ENCODE peak calls at places on chromosome 1, in eight cellular contexts. One of them, this sample, is unnamed.

GRCh38 chr1:25565188-25565591 is 21.8 kb downstream of the LDLRAP1 start:
- DNase-seq in foreskin fibroblast: no peak
- DNase-seq in AG04450: no peak
- DNase-seq in heart left ventricle: no peak
- DNase-seq in heart right ventricle: no peak
- DNase-seq in dorsolateral prefrontal cortex: no peak
- DNase-seq in left ventricle myocardium inferior: no peak
- DNase-seq in kidney: no peak
- DNase-seq in this sample: no peak

GRCh38 chr1:233304489-233305102 is 9.1 kb upstream of the PCNX2 start:
- DNase-seq in foreskin fibroblast: no peak
- DNase-seq in AG04450: no peak
- DNase-seq in heart left ventricle: no peak
- DNase-seq in heart right ventricle: no peak
- DNase-seq in dorsolateral prefrontal cortex: no peak
- DNase-seq in left ventricle myocardium inferior: no peak
- DNase-seq in kidney: no peak
- DNase-seq in this sample: no peak

GRCh38 chr1:112904071-112904830 is 51.7 kb downstream of the SLC16A1 start:
- DNase-seq in foreskin fibroblast: peak
- DNase-seq in AG04450: peak
- DNase-seq in heart left ventricle: no peak
- DNase-seq in heart right ventricle: no peak
- DNase-seq in dorsolateral prefrontal cortex: no peak
- DNase-seq in left ventricle myocardium inferior: no peak
- DNase-seq in kidney: no peak
- DNase-seq in this sample: peak

GRCh38 chr1:96843196-96843595 is 121.6 kb downstream of the PTBP2 start:
- DNase-seq in foreskin fibroblast: peak
- DNase-seq in AG04450: peak
- DNase-seq in heart left ventricle: no peak
- DNase-seq in heart right ventricle: no peak
- DNase-seq in dorsolateral prefrontal cortex: no peak
- DNase-seq in left ventricle myocardium inferior: no peak
- DNase-seq in kidney: no peak
- DNase-seq in this sample: peak

GRCh38 chr1:25804244-25804963 is 4.4 kb downstream of the SELENON start:
- DNase-seq in foreskin fibroblast: no peak
- DNase-seq in AG04450: no peak
- DNase-seq in heart left ventricle: no peak
- DNase-seq in heart right ventricle: no peak
- DNase-seq in dorsolateral prefrontal cortex: no peak
- DNase-seq in left ventricle myocardium inferior: peak
- DNase-seq in kidney: peak
- DNase-seq in this sample: no peak

GRCh38 chr1:225580180-225581099 is 72.5 kb downstream of the ENAH start:
- DNase-seq in foreskin fibroblast: no peak
- DNase-seq in AG04450: no peak
- DNase-seq in heart left ventricle: no peak
- DNase-seq in heart right ventricle: no peak
- DNase-seq in dorsolateral prefrontal cortex: no peak
- DNase-seq in left ventricle myocardium inferior: no peak
- DNase-seq in kidney: no peak
- DNase-seq in this sample: no peak

GRCh38 chr1:25619101-25619890 is 2.7 kb downstream of the MAN1C1 start:
- DNase-seq in foreskin fibroblast: no peak
- DNase-seq in AG04450: no peak
- DNase-seq in heart left ventricle: peak
- DNase-seq in heart right ventricle: peak
- DNase-seq in dorsolateral prefrontal cortex: peak
- DNase-seq in left ventricle myocardium inferior: peak
- DNase-seq in kidney: no peak
- DNase-seq in this sample: no peak

GRCh38 chr1:151837197-151837596 is 2.4 kb downstream of the C2CD4D start:
- DNase-seq in foreskin fibroblast: no peak
- DNase-seq in AG04450: no peak
- DNase-seq in heart left ventricle: no peak
- DNase-seq in heart right ventricle: no peak
- DNase-seq in dorsolateral prefrontal cortex: no peak
- DNase-seq in left ventricle myocardium inferior: no peak
- DNase-seq in kidney: no peak
- DNase-seq in this sample: no peak

GRCh38 chr1:150150511-150151021 is 850 bp downstream of the PLEKHO1 start:
- DNase-seq in foreskin fibroblast: no peak
- DNase-seq in AG04450: no peak
- DNase-seq in heart left ventricle: peak
- DNase-seq in heart right ventricle: peak
- DNase-seq in dorsolateral prefrontal cortex: no peak
- DNase-seq in left ventricle myocardium inferior: peak
- DNase-seq in kidney: peak
- DNase-seq in this sample: no peak

GRCh38 chr1:33501309-33501708 is 28.9 kb downstream of the ZSCAN20 start:
- DNase-seq in foreskin fibroblast: no peak
- DNase-seq in AG04450: no peak
- DNase-seq in heart left ventricle: no peak
- DNase-seq in heart right ventricle: no peak
- DNase-seq in dorsolateral prefrontal cortex: no peak
- DNase-seq in left ventricle myocardium inferior: no peak
- DNase-seq in kidney: no peak
- DNase-seq in this sample: no peak

GRCh38 chr1:156816561-156817328 is at the start of gene SH2D2A:
- DNase-seq in foreskin fibroblast: no peak
- DNase-seq in AG04450: no peak
- DNase-seq in heart left ventricle: peak
- DNase-seq in heart right ventricle: peak
- DNase-seq in dorsolateral prefrontal cortex: peak
- DNase-seq in left ventricle myocardium inferior: no peak
- DNase-seq in kidney: peak
- DNase-seq in this sample: no peak

GRCh38 chr1:206766251-206766856 is 4.2 kb upstream of the IL19 start:
- DNase-seq in foreskin fibroblast: peak
- DNase-seq in AG04450: peak
- DNase-seq in heart left ventricle: peak
- DNase-seq in heart right ventricle: peak
- DNase-seq in dorsolateral prefrontal cortex: no peak
- DNase-seq in left ventricle myocardium inferior: peak
- DNase-seq in kidney: peak
- DNase-seq in this sample: peak

GRCh38 chr1:237677979-237678378 is 212.7 kb downstream of the ZP4 start:
- DNase-seq in foreskin fibroblast: no peak
- DNase-seq in AG04450: peak
- DNase-seq in heart left ventricle: no peak
- DNase-seq in heart right ventricle: no peak
- DNase-seq in dorsolateral prefrontal cortex: no peak
- DNase-seq in left ventricle myocardium inferior: no peak
- DNase-seq in kidney: no peak
- DNase-seq in this sample: no peak

GRCh38 chr1:160971618-160972056 is 17.0 kb upstream of the ITLN2 start:
- DNase-seq in foreskin fibroblast: no peak
- DNase-seq in AG04450: no peak
- DNase-seq in heart left ventricle: no peak
- DNase-seq in heart right ventricle: no peak
- DNase-seq in dorsolateral prefrontal cortex: no peak
- DNase-seq in left ventricle myocardium inferior: no peak
- DNase-seq in kidney: no peak
- DNase-seq in this sample: no peak

GRCh38 chr1:77504986-77505385 is 177.5 kb downstream of the ZZZ3 start:
- DNase-seq in foreskin fibroblast: peak
- DNase-seq in AG04450: no peak
- DNase-seq in heart left ventricle: no peak
- DNase-seq in heart right ventricle: no peak
- DNase-seq in dorsolateral prefrontal cortex: no peak
- DNase-seq in left ventricle myocardium inferior: no peak
- DNase-seq in kidney: no peak
- DNase-seq in this sample: no peak

GRCh38 chr1:17588048-17588781 is 48.7 kb downstream of the ARHGEF10L start:
- DNase-seq in foreskin fibroblast: peak
- DNase-seq in AG04450: no peak
- DNase-seq in heart left ventricle: peak
- DNase-seq in heart right ventricle: peak
- DNase-seq in dorsolateral prefrontal cortex: no peak
- DNase-seq in left ventricle myocardium inferior: peak
- DNase-seq in kidney: peak
- DNase-seq in this sample: peak

GRCh38 chr1:19083081-19083480 is 126.6 kb upstream of the IFFO2 start:
- DNase-seq in foreskin fibroblast: no peak
- DNase-seq in AG04450: no peak
- DNase-seq in heart left ventricle: no peak
- DNase-seq in heart right ventricle: no peak
- DNase-seq in dorsolateral prefrontal cortex: no peak
- DNase-seq in left ventricle myocardium inferior: no peak
- DNase-seq in kidney: no peak
- DNase-seq in this sample: no peak

GRCh38 chr1:81233591-81233990 is 567.1 kb upstream of the ADGRL2 start:
- DNase-seq in foreskin fibroblast: no peak
- DNase-seq in AG04450: no peak
- DNase-seq in heart left ventricle: no peak
- DNase-seq in heart right ventricle: no peak
- DNase-seq in dorsolateral prefrontal cortex: no peak
- DNase-seq in left ventricle myocardium inferior: no peak
- DNase-seq in kidney: no peak
- DNase-seq in this sample: no peak

GRCh38 chr1:63557365-63557987 is 34.2 kb downstream of the EFCAB7 start:
- DNase-seq in foreskin fibroblast: peak
- DNase-seq in AG04450: peak
- DNase-seq in heart left ventricle: no peak
- DNase-seq in heart right ventricle: no peak
- DNase-seq in dorsolateral prefrontal cortex: no peak
- DNase-seq in left ventricle myocardium inferior: no peak
- DNase-seq in kidney: no peak
- DNase-seq in this sample: no peak
- TF ChIP-seq CTCF in foreskin fibroblast: peak
- TF ChIP-seq CTCF in AG04450: peak
- TF ChIP-seq CTCF in heart left ventricle: peak
- TF ChIP-seq CTCF in heart right ventricle: peak
- TF ChIP-seq CTCF in dorsolateral prefrontal cortex: peak
- TF ChIP-seq CTCF in left ventricle myocardium inferior: peak
- TF ChIP-seq CTCF in kidney: peak
- TF ChIP-seq CTCF in this sample: peak

DNA sequence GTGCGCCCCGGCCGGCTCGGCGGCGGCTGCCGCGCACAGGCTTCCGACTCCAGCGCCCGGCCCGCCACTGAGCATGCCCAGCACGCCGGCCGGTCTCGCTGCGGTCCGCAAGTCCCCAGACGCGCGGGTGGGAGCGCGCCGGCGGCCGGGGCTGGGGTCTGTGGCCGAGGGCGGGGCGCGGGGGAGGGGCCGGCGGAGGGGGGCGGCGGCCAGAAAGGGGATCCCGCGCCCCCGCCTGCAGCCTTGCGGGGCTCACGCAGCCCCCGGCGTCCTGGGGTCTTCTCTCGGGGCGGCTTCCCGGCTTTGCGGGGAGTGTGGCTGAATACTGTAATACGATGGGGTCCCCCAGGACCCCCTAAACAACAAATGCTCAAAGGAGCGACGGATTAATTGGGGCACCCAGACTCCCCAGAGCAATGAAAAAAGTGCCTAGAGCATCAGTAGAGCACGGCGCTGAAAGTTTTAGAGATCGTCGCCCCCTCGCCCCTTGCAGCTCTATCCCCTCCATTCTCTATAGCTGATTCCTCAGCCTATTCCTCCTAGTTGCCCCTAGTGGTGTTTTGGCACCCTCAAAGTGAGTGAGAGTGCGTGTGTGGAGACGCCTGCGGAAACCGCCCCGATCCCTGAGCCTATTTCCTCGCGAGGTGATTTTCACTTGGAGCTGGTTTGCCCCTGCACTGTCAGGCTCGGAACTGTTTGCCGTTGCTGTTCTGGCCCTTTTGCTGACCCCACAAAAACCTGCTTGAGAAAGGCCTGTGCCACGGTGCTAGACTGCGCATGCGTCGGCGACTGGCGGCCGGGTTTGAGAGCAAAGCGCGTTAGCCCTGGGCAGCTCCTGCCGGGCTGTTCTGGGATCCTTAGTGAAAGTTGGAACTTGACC is at the start of gene VAV3:
- DNase-seq in foreskin fibroblast: peak
- DNase-seq in AG04450: no peak
- DNase-seq in heart left ventricle: peak
- DNase-seq in heart right ventricle: peak
- DNase-seq in dorsolateral prefrontal cortex: peak
- DNase-seq in left ventricle myocardium inferior: peak
- DNase-seq in kidney: peak
- DNase-seq in this sample: no peak
- TF ChIP-seq CTCF in foreskin fibroblast: no peak
- TF ChIP-seq CTCF in AG04450: no peak
- TF ChIP-seq CTCF in heart left ventricle: no peak
- TF ChIP-seq CTCF in heart right ventricle: peak
- TF ChIP-seq CTCF in dorsolateral prefrontal cortex: no peak
- TF ChIP-seq CTCF in left ventricle myocardium inferior: peak
- TF ChIP-seq CTCF in kidney: no peak
- TF ChIP-seq CTCF in this sample: no peak

DNA sequence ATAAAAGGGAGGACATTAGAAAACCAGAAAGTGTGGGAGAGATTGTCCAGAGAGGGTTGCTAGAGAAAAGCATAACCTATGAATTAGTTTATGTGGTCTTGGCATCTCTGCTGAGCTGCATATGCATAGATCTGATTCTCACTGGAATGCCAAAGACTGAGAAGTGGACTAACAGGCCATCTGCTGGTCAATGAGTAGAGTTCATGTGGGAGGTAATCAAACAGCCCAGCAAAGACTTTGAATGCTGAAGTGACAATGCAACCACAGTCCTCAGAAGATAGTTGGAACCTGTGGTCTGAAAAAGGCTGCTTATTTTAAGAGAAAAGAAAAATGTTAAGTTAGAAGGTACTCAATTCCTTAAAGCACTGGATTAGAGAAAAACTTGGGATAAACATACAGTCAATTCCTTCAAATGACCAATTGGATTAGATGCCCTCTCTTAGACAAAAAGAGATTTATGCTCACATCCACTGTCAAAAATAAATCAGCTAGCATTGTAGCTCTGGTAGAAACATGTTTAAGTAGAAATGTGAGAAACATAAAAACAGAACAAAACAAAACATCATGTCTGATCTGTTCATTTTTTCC is 382.8 kb downstream of the AMY1C start:
- DNase-seq in foreskin fibroblast: no peak
- DNase-seq in AG04450: no peak
- DNase-seq in heart left ventricle: no peak
- DNase-seq in heart right ventricle: no peak
- DNase-seq in dorsolateral prefrontal cortex: no peak
- DNase-seq in left ventricle myocardium inferior: no peak
- DNase-seq in kidney: no peak
- DNase-seq in this sample: no peak
- TF ChIP-seq CTCF in foreskin fibroblast: no peak
- TF ChIP-seq CTCF in AG04450: no peak
- TF ChIP-seq CTCF in heart left ventricle: no peak
- TF ChIP-seq CTCF in heart right ventricle: no peak
- TF ChIP-seq CTCF in dorsolateral prefrontal cortex: peak
- TF ChIP-seq CTCF in left ventricle myocardium inferior: peak
- TF ChIP-seq CTCF in kidney: peak
- TF ChIP-seq CTCF in this sample: no peak

DNA sequence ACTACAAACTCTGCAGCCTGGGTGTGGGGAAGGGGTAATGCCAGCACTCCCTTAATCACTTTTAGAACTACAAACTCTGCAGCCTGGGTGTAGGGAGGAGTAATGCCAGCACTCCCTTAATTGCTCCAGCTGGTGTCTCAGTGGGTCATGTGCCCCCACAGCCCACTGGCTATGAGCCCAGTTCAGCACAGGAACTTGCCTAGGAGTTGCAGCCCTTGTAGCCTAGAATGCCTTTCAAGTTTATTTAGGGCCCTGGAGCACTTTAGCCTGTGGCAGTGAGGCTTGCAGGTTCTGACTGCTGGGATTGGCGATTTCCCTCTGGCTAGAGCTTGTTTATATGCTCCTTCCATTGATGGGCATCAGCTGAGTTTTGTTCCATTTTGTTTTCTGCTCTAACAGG is 17.1 kb downstream of the VN1R5 start:
- DNase-seq in foreskin fibroblast: no peak
- DNase-seq in AG04450: no peak
- DNase-seq in heart left ventricle: peak
- DNase-seq in heart right ventricle: no peak
- DNase-seq in dorsolateral prefrontal cortex: no peak
- DNase-seq in left ventricle myocardium inferior: no peak
- DNase-seq in kidney: no peak
- DNase-seq in this sample: no peak
- TF ChIP-seq CTCF in foreskin fibroblast: no peak
- TF ChIP-seq CTCF in AG04450: no peak
- TF ChIP-seq CTCF in heart left ventricle: no peak
- TF ChIP-seq CTCF in heart right ventricle: no peak
- TF ChIP-seq CTCF in dorsolateral prefrontal cortex: no peak
- TF ChIP-seq CTCF in left ventricle myocardium inferior: no peak
- TF ChIP-seq CTCF in kidney: no peak
- TF ChIP-seq CTCF in this sample: no peak

This sample was measured in AG09309.